ENCODE peak calls at places on chromosomes 13 and 19, in eight cellular contexts. One of them, this sample, is unnamed.

GRCh38 chr19:51370230-51370629 is 1.4 kb upstream of the CLDND2 start:
- DNase-seq in activated CD4-positive, alpha-beta memory T cell treated with anti-CD3 and anti-CD28 coated beads for 36 hours: no peak
- DNase-seq in AG09309: no peak
- DNase-seq in activated naive CD4-positive, alpha-beta T cell treated with Interleukin-2 at 50 U/mL for 16 hours: no peak
- DNase-seq in stimulated activated CD8-positive, alpha-beta memory T cell treated with anti-CD3 and anti-CD28 coated beads, Interleukin-15, amount 100 ng/mL, for 1 hour: no peak
- DNase-seq in smooth muscle cell of the brain vasculature: no peak
- DNase-seq in GF-D8: no peak
- DNase-seq in stimulated activated CD4-positive, alpha-beta T cell treated with anti-CD3 and anti-CD28 coated beads, Interleukin-12 subunit alpha, Interleukin-12 subunit beta, amount 100 ng/mL, for 48 hours: no peak
- DNase-seq in this sample: no peak

GRCh38 chr19:33143897-33144405 is 12.0 kb downstream of the WDR88 start:
- DNase-seq in activated CD4-positive, alpha-beta memory T cell treated with anti-CD3 and anti-CD28 coated beads for 36 hours: peak
- DNase-seq in AG09309: no peak
- DNase-seq in activated naive CD4-positive, alpha-beta T cell treated with Interleukin-2 at 50 U/mL for 16 hours: peak
- DNase-seq in stimulated activated CD8-positive, alpha-beta memory T cell treated with anti-CD3 and anti-CD28 coated beads, Interleukin-15, amount 100 ng/mL, for 1 hour: peak
- DNase-seq in smooth muscle cell of the brain vasculature: no peak
- DNase-seq in GF-D8: no peak
- DNase-seq in stimulated activated CD4-positive, alpha-beta T cell treated with anti-CD3 and anti-CD28 coated beads, Interleukin-12 subunit alpha, Interleukin-12 subunit beta, amount 100 ng/mL, for 48 hours: peak
- DNase-seq in this sample: peak

GRCh38 chr19:45472557-45473365 is 5.0 kb downstream of the FOSB start:
- DNase-seq in activated CD4-positive, alpha-beta memory T cell treated with anti-CD3 and anti-CD28 coated beads for 36 hours: no peak
- DNase-seq in AG09309: no peak
- DNase-seq in activated naive CD4-positive, alpha-beta T cell treated with Interleukin-2 at 50 U/mL for 16 hours: peak
- DNase-seq in stimulated activated CD8-positive, alpha-beta memory T cell treated with anti-CD3 and anti-CD28 coated beads, Interleukin-15, amount 100 ng/mL, for 1 hour: no peak
- DNase-seq in smooth muscle cell of the brain vasculature: no peak
- DNase-seq in GF-D8: no peak
- DNase-seq in stimulated activated CD4-positive, alpha-beta T cell treated with anti-CD3 and anti-CD28 coated beads, Interleukin-12 subunit alpha, Interleukin-12 subunit beta, amount 100 ng/mL, for 48 hours: no peak
- DNase-seq in this sample: no peak

GRCh38 chr19:55384576-55385235 is 614 bp upstream of the TMEM238 start:
- DNase-seq in activated CD4-positive, alpha-beta memory T cell treated with anti-CD3 and anti-CD28 coated beads for 36 hours: peak
- DNase-seq in AG09309: no peak
- DNase-seq in activated naive CD4-positive, alpha-beta T cell treated with Interleukin-2 at 50 U/mL for 16 hours: peak
- DNase-seq in stimulated activated CD8-positive, alpha-beta memory T cell treated with anti-CD3 and anti-CD28 coated beads, Interleukin-15, amount 100 ng/mL, for 1 hour: no peak
- DNase-seq in smooth muscle cell of the brain vasculature: no peak
- DNase-seq in GF-D8: peak
- DNase-seq in stimulated activated CD4-positive, alpha-beta T cell treated with anti-CD3 and anti-CD28 coated beads, Interleukin-12 subunit alpha, Interleukin-12 subunit beta, amount 100 ng/mL, for 48 hours: no peak
- DNase-seq in this sample: no peak

GRCh38 chr19:1942934-1943555 is 2.1 kb downstream of the CSNK1G2 start:
- DNase-seq in activated CD4-positive, alpha-beta memory T cell treated with anti-CD3 and anti-CD28 coated beads for 36 hours: no peak
- DNase-seq in AG09309: no peak
- DNase-seq in activated naive CD4-positive, alpha-beta T cell treated with Interleukin-2 at 50 U/mL for 16 hours: no peak
- DNase-seq in stimulated activated CD8-positive, alpha-beta memory T cell treated with anti-CD3 and anti-CD28 coated beads, Interleukin-15, amount 100 ng/mL, for 1 hour: no peak
- DNase-seq in smooth muscle cell of the brain vasculature: no peak
- DNase-seq in GF-D8: peak
- DNase-seq in stimulated activated CD4-positive, alpha-beta T cell treated with anti-CD3 and anti-CD28 coated beads, Interleukin-12 subunit alpha, Interleukin-12 subunit beta, amount 100 ng/mL, for 48 hours: no peak
- DNase-seq in this sample: no peak

GRCh38 chr13:48749699-48750473 is 96.2 kb downstream of the CYSLTR2 start:
- DNase-seq in activated CD4-positive, alpha-beta memory T cell treated with anti-CD3 and anti-CD28 coated beads for 36 hours: peak
- DNase-seq in AG09309: peak
- DNase-seq in activated naive CD4-positive, alpha-beta T cell treated with Interleukin-2 at 50 U/mL for 16 hours: peak
- DNase-seq in stimulated activated CD8-positive, alpha-beta memory T cell treated with anti-CD3 and anti-CD28 coated beads, Interleukin-15, amount 100 ng/mL, for 1 hour: peak
- DNase-seq in smooth muscle cell of the brain vasculature: peak
- DNase-seq in GF-D8: no peak
- DNase-seq in stimulated activated CD4-positive, alpha-beta T cell treated with anti-CD3 and anti-CD28 coated beads, Interleukin-12 subunit alpha, Interleukin-12 subunit beta, amount 100 ng/mL, for 48 hours: peak
- DNase-seq in this sample: peak

GRCh38 chr19:45177817-45178261 is at the start of gene TRAPPC6A:
- DNase-seq in activated CD4-positive, alpha-beta memory T cell treated with anti-CD3 and anti-CD28 coated beads for 36 hours: no peak
- DNase-seq in AG09309: peak
- DNase-seq in activated naive CD4-positive, alpha-beta T cell treated with Interleukin-2 at 50 U/mL for 16 hours: no peak
- DNase-seq in stimulated activated CD8-positive, alpha-beta memory T cell treated with anti-CD3 and anti-CD28 coated beads, Interleukin-15, amount 100 ng/mL, for 1 hour: no peak
- DNase-seq in smooth muscle cell of the brain vasculature: no peak
- DNase-seq in GF-D8: peak
- DNase-seq in stimulated activated CD4-positive, alpha-beta T cell treated with anti-CD3 and anti-CD28 coated beads, Interleukin-12 subunit alpha, Interleukin-12 subunit beta, amount 100 ng/mL, for 48 hours: no peak
- DNase-seq in this sample: no peak

GRCh38 chr13:60509601-60510386 is 112.8 kb downstream of the TDRD3 start:
- DNase-seq in activated CD4-positive, alpha-beta memory T cell treated with anti-CD3 and anti-CD28 coated beads for 36 hours: no peak
- DNase-seq in AG09309: no peak
- DNase-seq in activated naive CD4-positive, alpha-beta T cell treated with Interleukin-2 at 50 U/mL for 16 hours: no peak
- DNase-seq in stimulated activated CD8-positive, alpha-beta memory T cell treated with anti-CD3 and anti-CD28 coated beads, Interleukin-15, amount 100 ng/mL, for 1 hour: no peak
- DNase-seq in smooth muscle cell of the brain vasculature: no peak
- DNase-seq in GF-D8: no peak
- DNase-seq in stimulated activated CD4-positive, alpha-beta T cell treated with anti-CD3 and anti-CD28 coated beads, Interleukin-12 subunit alpha, Interleukin-12 subunit beta, amount 100 ng/mL, for 48 hours: no peak
- DNase-seq in this sample: no peak

GRCh38 chr13:44575035-44575434 is 1.1 kb downstream of the TSC22D1 start:
- DNase-seq in activated CD4-positive, alpha-beta memory T cell treated with anti-CD3 and anti-CD28 coated beads for 36 hours: no peak
- DNase-seq in AG09309: no peak
- DNase-seq in activated naive CD4-positive, alpha-beta T cell treated with Interleukin-2 at 50 U/mL for 16 hours: no peak
- DNase-seq in stimulated activated CD8-positive, alpha-beta memory T cell treated with anti-CD3 and anti-CD28 coated beads, Interleukin-15, amount 100 ng/mL, for 1 hour: no peak
- DNase-seq in smooth muscle cell of the brain vasculature: no peak
- DNase-seq in GF-D8: no peak
- DNase-seq in stimulated activated CD4-positive, alpha-beta T cell treated with anti-CD3 and anti-CD28 coated beads, Interleukin-12 subunit alpha, Interleukin-12 subunit beta, amount 100 ng/mL, for 48 hours: no peak
- DNase-seq in this sample: no peak